ENCODE peak calls at places on chromosomes 1 and 21, in five cellular contexts. One of them, this sample, is unnamed.

GRCh38 chr21:44448651-44449131 is 6.6 kb upstream of the LRRC3 start:
- DNase-seq in coronary artery: no peak
- DNase-seq in heart right ventricle: peak; percentile 6
- DNase-seq in SJSA1: no peak
- DNase-seq in sigmoid colon: peak; percentile 53
- DNase-seq in this sample: no peak

GRCh38 chr1:19909971-19910370 is 13.4 kb downstream of the PLA2G2E start:
- DNase-seq in heart right ventricle: no peak
- DNase-seq in coronary artery: no peak
- DNase-seq in SJSA1: no peak
- DNase-seq in sigmoid colon: no peak
- DNase-seq in this sample: no peak

GRCh38 chr1:28934676-28935075 is 20.3 kb downstream of the EPB41 start:
- DNase-seq in SJSA1: no peak
- DNase-seq in coronary artery: no peak
- DNase-seq in heart right ventricle: no peak
- DNase-seq in sigmoid colon: no peak
- DNase-seq in this sample: no peak

GRCh38 chr1:69737527-69738176 is 169.9 kb downstream of the LRRC7 start:
- DNase-seq in coronary artery: no peak
- DNase-seq in SJSA1: peak; percentile 34
- DNase-seq in heart right ventricle: no peak
- DNase-seq in sigmoid colon: no peak
- DNase-seq in this sample: no peak

GRCh38 chr1:20728371-20729154 is 3.9 kb downstream of the SH2D5 start:
- DNase-seq in coronary artery: no peak
- DNase-seq in sigmoid colon: no peak
- DNase-seq in heart right ventricle: no peak
- DNase-seq in SJSA1: no peak
- DNase-seq in this sample: no peak

GRCh38 chr1:236066828-236067386 is 2.0 kb upstream of the NID1 start:
- DNase-seq in sigmoid colon: peak; percentile 94
- DNase-seq in heart right ventricle: peak; percentile 38
- DNase-seq in coronary artery: peak; percentile 86
- DNase-seq in SJSA1: no peak
- DNase-seq in this sample: peak; percentile 71

GRCh38 chr1:56506314-56506743 is 73.0 kb downstream of the PLPP3 start:
- DNase-seq in SJSA1: no peak
- DNase-seq in coronary artery: no peak
- DNase-seq in sigmoid colon: peak; percentile 68
- DNase-seq in heart right ventricle: peak; percentile 29
- DNase-seq in this sample: peak; percentile 55

GRCh38 chr21:27564684-27565280 is 597.9 kb upstream of the ADAMTS5 start:
- DNase-seq in SJSA1: peak; percentile 45
- DNase-seq in heart right ventricle: peak; percentile 17
- DNase-seq in coronary artery: no peak
- DNase-seq in sigmoid colon: no peak
- DNase-seq in this sample: peak; percentile 26

GRCh38 chr21:35222541-35222941 is 173.4 kb upstream of the RUNX1 start:
- DNase-seq in heart right ventricle: no peak
- DNase-seq in SJSA1: no peak
- DNase-seq in sigmoid colon: no peak
- DNase-seq in coronary artery: no peak
- DNase-seq in this sample: no peak

GRCh38 chr1:41274827-41275519 is 32.9 kb upstream of the SCMH1 start:
- DNase-seq in SJSA1: no peak
- DNase-seq in coronary artery: no peak
- DNase-seq in heart right ventricle: no peak
- DNase-seq in sigmoid colon: no peak
- DNase-seq in this sample: no peak

GRCh38 chr1:43419627-43420425 is 30.1 kb downstream of the SZT2 start:
- DNase-seq in heart right ventricle: no peak
- DNase-seq in coronary artery: no peak
- DNase-seq in sigmoid colon: no peak
- DNase-seq in SJSA1: no peak
- DNase-seq in this sample: no peak

GRCh38 chr1:247923941-247924340 is 748 bp upstream of the OR2AJ1 start:
- DNase-seq in coronary artery: no peak
- DNase-seq in SJSA1: no peak
- DNase-seq in sigmoid colon: no peak
- DNase-seq in heart right ventricle: no peak
- DNase-seq in this sample: no peak

GRCh38 chr1:71464016-71464415 is 383.2 kb upstream of the ZRANB2 start:
- DNase-seq in sigmoid colon: no peak
- DNase-seq in SJSA1: no peak
- DNase-seq in coronary artery: no peak
- DNase-seq in heart right ventricle: no peak
- DNase-seq in this sample: no peak

GRCh38 chr1:164064501-164064900 is 494.5 kb upstream of the PBX1 start:
- DNase-seq in sigmoid colon: no peak
- DNase-seq in SJSA1: no peak
- DNase-seq in coronary artery: no peak
- DNase-seq in heart right ventricle: no peak
- DNase-seq in this sample: no peak

GRCh38 chr21:36966066-36966845 is at the start of gene HLCS:
- DNase-seq in SJSA1: peak; percentile 53
- DNase-seq in coronary artery: peak; percentile 85
- DNase-seq in heart right ventricle: peak; percentile 77
- DNase-seq in sigmoid colon: peak; percentile 85
- DNase-seq in this sample: peak; percentile 80

GRCh38 chr1:45612941-45613579 is 10.8 kb downstream of the CCDC17 start:
- DNase-seq in SJSA1: no peak
- DNase-seq in sigmoid colon: no peak
- DNase-seq in heart right ventricle: no peak
- DNase-seq in coronary artery: no peak
- DNase-seq in this sample: no peak

GRCh38 chr1:4699724-4700301 is 45.4 kb downstream of the AJAP1 start:
- DNase-seq in sigmoid colon: no peak
- DNase-seq in SJSA1: no peak
- DNase-seq in heart right ventricle: no peak
- DNase-seq in coronary artery: no peak
- DNase-seq in this sample: no peak

GRCh38 chr1:52917591-52917990 is 3.9 kb downstream of the ECHDC2 start:
- DNase-seq in sigmoid colon: no peak
- DNase-seq in coronary artery: no peak
- DNase-seq in heart right ventricle: no peak
- DNase-seq in SJSA1: no peak
- DNase-seq in this sample: no peak

GRCh38 chr1:52916241-52916975 is 5.1 kb downstream of the ECHDC2 start:
- DNase-seq in sigmoid colon: no peak
- DNase-seq in heart right ventricle: no peak
- DNase-seq in coronary artery: no peak
- DNase-seq in SJSA1: no peak
- DNase-seq in this sample: peak; percentile 29

GRCh38 chr1:52915855-52916220 is 5.7 kb downstream of the ECHDC2 start:
- DNase-seq in coronary artery: no peak
- DNase-seq in heart right ventricle: no peak
- DNase-seq in SJSA1: no peak
- DNase-seq in sigmoid colon: no peak
- DNase-seq in this sample: no peak

GRCh38 chr1:52918201-52918600 is 3.3 kb downstream of the ECHDC2 start:
- DNase-seq in coronary artery: no peak
- DNase-seq in heart right ventricle: no peak
- DNase-seq in sigmoid colon: no peak
- DNase-seq in SJSA1: no peak
- DNase-seq in this sample: no peak

DNA sequence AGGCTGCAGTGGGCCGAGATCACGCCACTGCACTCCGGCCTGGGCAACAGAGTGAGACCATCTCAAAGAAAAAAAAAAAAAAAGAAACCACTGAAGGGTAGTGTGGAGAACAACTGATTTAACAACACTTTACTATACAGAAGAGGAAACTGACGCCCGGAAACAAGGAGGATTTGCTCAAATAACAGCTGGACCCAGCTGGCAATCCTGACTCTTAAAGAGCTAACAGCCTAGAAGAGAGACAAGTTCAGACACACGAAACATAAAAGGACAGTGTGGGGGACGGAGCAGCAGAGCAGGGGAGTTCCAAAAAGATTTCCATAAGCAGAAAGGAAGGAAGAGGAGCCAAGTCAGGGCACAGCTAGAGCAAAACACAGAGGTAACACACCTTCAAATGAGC is 4.4 kb downstream of the ECHDC2 start:
- DNase-seq in SJSA1: no peak
- DNase-seq in sigmoid colon: peak; percentile 78
- DNase-seq in coronary artery: no peak
- DNase-seq in heart right ventricle: no peak
- DNase-seq in this sample: no peak
- H3K4me3 ChIP-seq in SJSA1: no peak overlapping the region
- H3K4me3 ChIP-seq in sigmoid colon: no peak overlapping the region
- H3K4me3 ChIP-seq in coronary artery: no peak overlapping the region
- H3K4me3 ChIP-seq in heart right ventricle: no peak overlapping the region
- H3K4me3 ChIP-seq in this sample: no peak overlapping the region

DNA sequence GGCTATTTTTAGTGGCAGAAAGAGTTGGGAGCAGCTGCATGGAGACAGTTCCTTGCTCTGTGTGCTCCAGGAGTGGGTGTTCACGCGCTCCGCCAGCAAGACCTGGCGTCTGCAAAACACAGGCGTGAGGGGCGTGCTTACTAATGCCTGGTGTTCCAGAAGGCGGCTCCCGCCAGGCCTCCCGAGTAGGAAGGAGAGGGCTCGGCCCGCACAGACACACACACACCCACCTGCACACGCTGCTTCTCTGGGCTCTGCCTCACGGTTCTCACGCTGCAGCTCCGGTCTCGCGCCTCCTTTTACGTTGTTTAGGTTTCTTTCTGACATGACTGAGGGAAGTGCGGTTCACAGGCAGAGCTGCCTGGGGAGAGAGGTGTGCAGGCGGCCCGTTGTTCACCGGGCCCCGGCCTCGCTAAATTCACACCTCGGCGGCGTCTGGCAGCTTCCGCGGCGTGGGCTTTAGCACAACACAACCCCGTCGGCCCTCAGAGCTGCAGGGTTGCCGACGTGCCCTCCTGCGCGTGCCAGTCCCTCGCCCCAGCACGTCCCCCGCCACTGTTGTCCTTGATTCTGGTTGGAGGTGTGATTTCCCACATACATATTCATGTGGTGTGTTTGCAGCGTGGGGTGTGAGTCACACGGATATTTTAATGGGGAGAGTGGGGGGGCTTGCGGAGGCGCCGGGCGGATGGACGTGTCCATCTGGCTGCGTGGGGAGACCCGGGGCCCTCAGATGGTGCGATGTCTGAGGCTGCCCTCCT is 77.0 kb downstream of the SKI start:
- DNase-seq in SJSA1: no peak
- DNase-seq in coronary artery: no peak
- DNase-seq in sigmoid colon: peak; percentile 91
- DNase-seq in heart right ventricle: no peak
- DNase-seq in this sample: no peak
- H3K27ac ChIP-seq in SJSA1: no peak overlapping the region
- H3K27ac ChIP-seq in coronary artery: no peak overlapping the region
- H3K27ac ChIP-seq in sigmoid colon: peak overlapping the region; percentile 74
- H3K27ac ChIP-seq in heart right ventricle: no peak overlapping the region
- H3K27ac ChIP-seq in this sample: no peak overlapping the region

GRCh38 chr1:31032266-31032665 is 33.3 kb downstream of the PUM1 start:
- DNase-seq in coronary artery: no peak
- DNase-seq in SJSA1: no peak
- DNase-seq in heart right ventricle: no peak
- DNase-seq in sigmoid colon: no peak
- DNase-seq in this sample: no peak

GRCh38 chr1:31027693-31028526 is 37.6 kb downstream of the PUM1 start:
- DNase-seq in coronary artery: no peak
- DNase-seq in heart right ventricle: no peak
- DNase-seq in sigmoid colon: no peak
- DNase-seq in SJSA1: no peak
- DNase-seq in this sample: no peak

GRCh38 chr1:31033573-31033972 is 31.9 kb downstream of the PUM1 start:
- DNase-seq in SJSA1: no peak
- DNase-seq in heart right ventricle: no peak
- DNase-seq in sigmoid colon: no peak
- DNase-seq in coronary artery: no peak
- DNase-seq in this sample: no peak

GRCh38 chr1:31031330-31032143 is 34.0 kb downstream of the PUM1 start:
- DNase-seq in heart right ventricle: no peak
- DNase-seq in coronary artery: no peak
- DNase-seq in SJSA1: no peak
- DNase-seq in sigmoid colon: no peak
- DNase-seq in this sample: no peak

DNA sequence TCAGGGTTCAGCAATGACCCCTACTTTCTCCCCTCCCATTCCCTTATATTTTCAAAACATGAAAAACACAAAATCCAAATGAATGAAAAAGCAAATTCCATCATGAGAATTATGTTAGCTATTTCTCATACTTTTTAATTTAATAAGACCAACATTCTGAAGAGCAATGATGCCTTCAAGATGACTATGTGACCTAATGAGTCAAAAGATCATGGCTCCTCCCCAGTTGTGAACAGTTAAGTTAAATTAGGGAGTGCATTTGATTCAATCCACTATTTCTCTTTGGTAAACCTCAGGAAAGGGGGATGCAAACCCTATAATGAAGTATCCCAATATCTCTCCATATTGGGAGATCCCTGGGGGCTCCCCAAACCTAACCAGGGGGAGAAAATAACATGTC is 36.5 kb downstream of the PUM1 start:
- DNase-seq in coronary artery: no peak
- DNase-seq in sigmoid colon: no peak
- DNase-seq in SJSA1: no peak
- DNase-seq in heart right ventricle: no peak
- DNase-seq in this sample: no peak
- H3K4me3 ChIP-seq in coronary artery: no peak overlapping the region
- H3K4me3 ChIP-seq in sigmoid colon: no peak overlapping the region
- H3K4me3 ChIP-seq in SJSA1: no peak overlapping the region
- H3K4me3 ChIP-seq in heart right ventricle: no peak overlapping the region
- H3K4me3 ChIP-seq in this sample: no peak overlapping the region

GRCh38 chr1:234564035-234565029 is 45.6 kb downstream of the IRF2BP2 start:
- DNase-seq in coronary artery: no peak
- DNase-seq in SJSA1: peak; percentile 47
- DNase-seq in heart right ventricle: no peak
- DNase-seq in sigmoid colon: no peak
- DNase-seq in this sample: no peak
- H3K27ac ChIP-seq in coronary artery: no peak overlapping the region
- H3K27ac ChIP-seq in SJSA1: no peak overlapping the region
- H3K27ac ChIP-seq in heart right ventricle: no peak overlapping the region
- H3K27ac ChIP-seq in sigmoid colon: no peak overlapping the region
- H3K27ac ChIP-seq in this sample: peak overlapping the region; percentile 79

GRCh38 chr1:228487336-228488106 is at the start of gene RNF187:
- DNase-seq in coronary artery: no peak
- DNase-seq in sigmoid colon: peak; percentile 93
- DNase-seq in SJSA1: no peak
- DNase-seq in heart right ventricle: peak; percentile 95
- DNase-seq in this sample: peak; percentile 93

GRCh38 chr1:228486596-228487335 is 416 bp upstream of the RNF187 start:
- DNase-seq in SJSA1: peak; percentile 94
- DNase-seq in coronary artery: peak; percentile 89
- DNase-seq in heart right ventricle: peak; percentile 84
- DNase-seq in sigmoid colon: peak; percentile 83
- DNase-seq in this sample: peak; percentile 81

GRCh38 chr1:228488818-228489674 is 1.9 kb downstream of the RNF187 start:
- DNase-seq in SJSA1: no peak
- DNase-seq in heart right ventricle: no peak
- DNase-seq in sigmoid colon: no peak
- DNase-seq in coronary artery: no peak
- DNase-seq in this sample: no peak

GRCh38 chr1:228490120-228491078 is 3.2 kb downstream of the RNF187 start:
- DNase-seq in heart right ventricle: no peak
- DNase-seq in SJSA1: no peak
- DNase-seq in coronary artery: no peak
- DNase-seq in sigmoid colon: no peak
- DNase-seq in this sample: peak; percentile 69

GRCh38 chr1:228488107-228488817 is 1.1 kb downstream of the RNF187 start:
- DNase-seq in coronary artery: no peak
- DNase-seq in sigmoid colon: no peak
- DNase-seq in SJSA1: no peak
- DNase-seq in heart right ventricle: no peak
- DNase-seq in this sample: no peak
- H3K4me3 ChIP-seq in coronary artery: peak overlapping the region; percentile 93
- H3K4me3 ChIP-seq in sigmoid colon: peak overlapping the region; percentile 77
- H3K4me3 ChIP-seq in SJSA1: peak overlapping the region; percentile 99
- H3K4me3 ChIP-seq in heart right ventricle: peak overlapping the region; percentile 55
- H3K4me3 ChIP-seq in this sample: peak overlapping the region; percentile 98

This sample was measured in psoas muscle.